ENCODE peak calls at places on chromosomes 4 and X, in seven cellular contexts. One of them, this sample, is unnamed.

GRCh38 chr4:74623041-74623440 is 171.3 kb downstream of the BTC start:
- DNase-seq in fibroblast of mammary gland: peak
- DNase-seq in tibial nerve: no peak
- DNase-seq in astrocyte of the cerebellum: peak
- DNase-seq in colonic mucosa: peak
- DNase-seq in prostate gland: no peak
- DNase-seq in foreskin fibroblast: no peak
- DNase-seq in this sample: peak

GRCh38 chr4:148081267-148081666 is 349.4 kb downstream of the ARHGAP10 start:
- DNase-seq in fibroblast of mammary gland: no peak
- DNase-seq in tibial nerve: no peak
- DNase-seq in astrocyte of the cerebellum: no peak
- DNase-seq in colonic mucosa: no peak
- DNase-seq in prostate gland: no peak
- DNase-seq in foreskin fibroblast: no peak
- DNase-seq in this sample: no peak

GRCh38 chrX:46941341-46941740 is 29.1 kb downstream of the JADE3 start:
- DNase-seq in fibroblast of mammary gland: no peak
- DNase-seq in tibial nerve: no peak
- DNase-seq in astrocyte of the cerebellum: peak
- DNase-seq in colonic mucosa: no peak
- DNase-seq in prostate gland: no peak
- DNase-seq in foreskin fibroblast: no peak
- DNase-seq in this sample: no peak

GRCh38 chr4:1047976-1048780 is 36.8 kb downstream of the FGFRL1 start:
- DNase-seq in fibroblast of mammary gland: no peak
- DNase-seq in tibial nerve: no peak
- DNase-seq in astrocyte of the cerebellum: no peak
- DNase-seq in colonic mucosa: no peak
- DNase-seq in prostate gland: no peak
- DNase-seq in foreskin fibroblast: no peak
- DNase-seq in this sample: no peak

GRCh38 chrX:75781618-75782017 is 3.4 kb downstream of the MAGEE2 start:
- DNase-seq in fibroblast of mammary gland: no peak
- DNase-seq in tibial nerve: no peak
- DNase-seq in astrocyte of the cerebellum: no peak
- DNase-seq in colonic mucosa: no peak
- DNase-seq in prostate gland: no peak
- DNase-seq in foreskin fibroblast: no peak
- DNase-seq in this sample: no peak

GRCh38 chr4:14607578-14607977 is 394.7 kb upstream of the CPEB2 start:
- DNase-seq in fibroblast of mammary gland: peak
- DNase-seq in tibial nerve: no peak
- DNase-seq in astrocyte of the cerebellum: no peak
- DNase-seq in colonic mucosa: no peak
- DNase-seq in prostate gland: no peak
- DNase-seq in foreskin fibroblast: peak
- DNase-seq in this sample: peak

GRCh38 chrX:150774798-150775568 is 81.8 kb downstream of the MTMR1 start:
- DNase-seq in fibroblast of mammary gland: no peak
- DNase-seq in tibial nerve: no peak
- DNase-seq in astrocyte of the cerebellum: no peak
- DNase-seq in colonic mucosa: peak
- DNase-seq in prostate gland: no peak
- DNase-seq in foreskin fibroblast: no peak
- DNase-seq in this sample: no peak

GRCh38 chr4:6548201-6548881 is 26.6 kb upstream of the MAN2B2 start:
- DNase-seq in fibroblast of mammary gland: peak
- DNase-seq in tibial nerve: no peak
- DNase-seq in astrocyte of the cerebellum: no peak
- DNase-seq in colonic mucosa: no peak
- DNase-seq in prostate gland: no peak
- DNase-seq in foreskin fibroblast: no peak
- DNase-seq in this sample: peak

GRCh38 chr4:145609494-145610427 is 9.4 kb upstream of the MMAA start:
- DNase-seq in fibroblast of mammary gland: peak
- DNase-seq in tibial nerve: peak
- DNase-seq in astrocyte of the cerebellum: peak
- DNase-seq in colonic mucosa: peak
- DNase-seq in prostate gland: peak
- DNase-seq in foreskin fibroblast: peak
- DNase-seq in this sample: peak

GRCh38 chrX:44317196-44317595 is 26.3 kb downstream of the EFHC2 start:
- DNase-seq in fibroblast of mammary gland: no peak
- DNase-seq in tibial nerve: no peak
- DNase-seq in astrocyte of the cerebellum: no peak
- DNase-seq in colonic mucosa: no peak
- DNase-seq in prostate gland: no peak
- DNase-seq in foreskin fibroblast: no peak
- DNase-seq in this sample: no peak

GRCh38 chr4:113943863-113944262 is 35.6 kb downstream of the ARSJ start:
- DNase-seq in fibroblast of mammary gland: peak
- DNase-seq in tibial nerve: no peak
- DNase-seq in astrocyte of the cerebellum: peak
- DNase-seq in colonic mucosa: no peak
- DNase-seq in prostate gland: no peak
- DNase-seq in foreskin fibroblast: no peak
- DNase-seq in this sample: no peak

GRCh38 chr4:5524451-5524850 is 183.9 kb downstream of the EVC2 start:
- DNase-seq in fibroblast of mammary gland: no peak
- DNase-seq in tibial nerve: no peak
- DNase-seq in astrocyte of the cerebellum: no peak
- DNase-seq in colonic mucosa: no peak
- DNase-seq in prostate gland: no peak
- DNase-seq in foreskin fibroblast: no peak
- DNase-seq in this sample: no peak

GRCh38 chr4:139892973-139893736 is 227.5 kb downstream of the MGST2 start:
- DNase-seq in fibroblast of mammary gland: no peak
- DNase-seq in tibial nerve: no peak
- DNase-seq in astrocyte of the cerebellum: peak
- DNase-seq in colonic mucosa: no peak
- DNase-seq in prostate gland: no peak
- DNase-seq in foreskin fibroblast: no peak
- DNase-seq in this sample: no peak

GRCh38 chr4:2593003-2593402 is 56.6 kb downstream of the FAM193A start:
- DNase-seq in fibroblast of mammary gland: no peak
- DNase-seq in tibial nerve: no peak
- DNase-seq in astrocyte of the cerebellum: no peak
- DNase-seq in colonic mucosa: no peak
- DNase-seq in prostate gland: no peak
- DNase-seq in foreskin fibroblast: no peak
- DNase-seq in this sample: no peak

GRCh38 chr4:185625503-185625902 is 90.2 kb upstream of the PDLIM3 start:
- DNase-seq in fibroblast of mammary gland: no peak
- DNase-seq in tibial nerve: no peak
- DNase-seq in astrocyte of the cerebellum: no peak
- DNase-seq in colonic mucosa: no peak
- DNase-seq in prostate gland: no peak
- DNase-seq in foreskin fibroblast: no peak
- DNase-seq in this sample: no peak

GRCh38 chrX:123171781-123172180 is 12.3 kb upstream of the GRIA3 start:
- DNase-seq in fibroblast of mammary gland: peak
- DNase-seq in tibial nerve: no peak
- DNase-seq in astrocyte of the cerebellum: no peak
- DNase-seq in colonic mucosa: no peak
- DNase-seq in prostate gland: no peak
- DNase-seq in foreskin fibroblast: peak
- DNase-seq in this sample: peak

GRCh38 chr4:41949531-41949930 is 14.3 kb downstream of the TMEM33 start:
- DNase-seq in fibroblast of mammary gland: peak
- DNase-seq in tibial nerve: no peak
- DNase-seq in astrocyte of the cerebellum: no peak
- DNase-seq in colonic mucosa: no peak
- DNase-seq in prostate gland: no peak
- DNase-seq in foreskin fibroblast: no peak
- DNase-seq in this sample: no peak

GRCh38 chr4:8241895-8242696 is 27.5 kb upstream of the HTRA3 start:
- DNase-seq in fibroblast of mammary gland: peak
- DNase-seq in tibial nerve: peak
- DNase-seq in astrocyte of the cerebellum: peak
- DNase-seq in colonic mucosa: peak
- DNase-seq in prostate gland: peak
- DNase-seq in foreskin fibroblast: peak
- DNase-seq in this sample: peak

GRCh38 chr4:5753366-5753765 is 42.4 kb downstream of the EVC start:
- DNase-seq in fibroblast of mammary gland: peak
- DNase-seq in tibial nerve: no peak
- DNase-seq in astrocyte of the cerebellum: no peak
- DNase-seq in colonic mucosa: no peak
- DNase-seq in prostate gland: no peak
- DNase-seq in foreskin fibroblast: no peak
- DNase-seq in this sample: no peak

GRCh38 chr4:3674479-3674851 is 91.7 kb upstream of the ADRA2C start:
- DNase-seq in fibroblast of mammary gland: no peak
- DNase-seq in tibial nerve: no peak
- DNase-seq in astrocyte of the cerebellum: no peak
- DNase-seq in colonic mucosa: no peak
- DNase-seq in prostate gland: no peak
- DNase-seq in foreskin fibroblast: no peak
- DNase-seq in this sample: no peak

GRCh38 chr4:141028024-141028529 is 105.2 kb downstream of the RNF150 start:
- DNase-seq in fibroblast of mammary gland: peak
- DNase-seq in tibial nerve: no peak
- DNase-seq in astrocyte of the cerebellum: peak
- DNase-seq in colonic mucosa: no peak
- DNase-seq in prostate gland: no peak
- DNase-seq in foreskin fibroblast: peak
- DNase-seq in this sample: no peak

GRCh38 chrX:1521459-1521956 is 15.5 kb downstream of the P2RY8 start:
- DNase-seq in fibroblast of mammary gland: no peak
- DNase-seq in tibial nerve: no peak
- DNase-seq in astrocyte of the cerebellum: no peak
- DNase-seq in colonic mucosa: no peak
- DNase-seq in prostate gland: no peak
- DNase-seq in foreskin fibroblast: no peak
- DNase-seq in this sample: no peak

GRCh38 chr4:167587361-167587760 is 353.1 kb upstream of the SPOCK3 start:
- DNase-seq in fibroblast of mammary gland: no peak
- DNase-seq in tibial nerve: no peak
- DNase-seq in astrocyte of the cerebellum: no peak
- DNase-seq in colonic mucosa: no peak
- DNase-seq in prostate gland: no peak
- DNase-seq in foreskin fibroblast: no peak
- DNase-seq in this sample: no peak

GRCh38 chr4:89324671-89325070 is 17.1 kb upstream of the GPRIN3 start:
- DNase-seq in fibroblast of mammary gland: peak
- DNase-seq in tibial nerve: no peak
- DNase-seq in astrocyte of the cerebellum: no peak
- DNase-seq in colonic mucosa: no peak
- DNase-seq in prostate gland: no peak
- DNase-seq in foreskin fibroblast: peak
- DNase-seq in this sample: peak

GRCh38 chrX:153922932-153923857 is 2.9 kb downstream of the ARHGAP4 start:
- DNase-seq in fibroblast of mammary gland: peak
- DNase-seq in tibial nerve: peak
- DNase-seq in astrocyte of the cerebellum: no peak
- DNase-seq in colonic mucosa: peak
- DNase-seq in prostate gland: peak
- DNase-seq in foreskin fibroblast: peak
- DNase-seq in this sample: peak

DNA sequence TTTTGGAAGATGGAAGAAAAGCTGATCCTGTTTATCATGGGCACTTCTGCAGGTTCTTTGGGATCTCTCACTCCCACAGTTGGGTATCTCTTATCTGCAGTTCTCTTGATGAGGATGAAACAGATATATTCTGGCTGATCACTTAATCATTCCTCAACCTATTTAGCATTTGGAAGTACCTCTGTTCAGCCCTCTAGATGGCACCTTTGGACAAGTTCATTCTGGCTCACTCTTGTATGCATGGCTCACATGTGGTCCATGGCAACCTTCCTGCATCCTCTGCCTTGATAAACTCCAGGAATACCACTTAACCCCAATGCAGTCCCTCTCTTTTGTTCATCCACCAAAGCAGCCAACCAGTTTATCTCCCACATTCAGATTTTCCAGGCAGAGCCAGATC is 74.2 kb downstream of the SMARCA5 start:
- DNase-seq in fibroblast of mammary gland: peak
- DNase-seq in tibial nerve: no peak
- DNase-seq in astrocyte of the cerebellum: peak
- DNase-seq in colonic mucosa: no peak
- DNase-seq in prostate gland: no peak
- DNase-seq in foreskin fibroblast: no peak
- DNase-seq in this sample: peak
- TF ChIP-seq CTCF in fibroblast of mammary gland: peak
- TF ChIP-seq CTCF in tibial nerve: no peak
- TF ChIP-seq CTCF in astrocyte of the cerebellum: peak
- TF ChIP-seq CTCF in colonic mucosa: no peak
- TF ChIP-seq CTCF in prostate gland: no peak
- TF ChIP-seq CTCF in foreskin fibroblast: no peak
- TF ChIP-seq CTCF in this sample: peak

GRCh38 chrX:15594371-15594770 is 6.4 kb downstream of the ACE2 start:
- DNase-seq in fibroblast of mammary gland: no peak
- DNase-seq in tibial nerve: no peak
- DNase-seq in astrocyte of the cerebellum: no peak
- DNase-seq in colonic mucosa: no peak
- DNase-seq in prostate gland: no peak
- DNase-seq in foreskin fibroblast: no peak
- DNase-seq in this sample: no peak
- TF ChIP-seq CTCF in fibroblast of mammary gland: peak
- TF ChIP-seq CTCF in tibial nerve: no peak
- TF ChIP-seq CTCF in astrocyte of the cerebellum: no peak
- TF ChIP-seq CTCF in colonic mucosa: no peak
- TF ChIP-seq CTCF in prostate gland: no peak
- TF ChIP-seq CTCF in foreskin fibroblast: no peak
- TF ChIP-seq CTCF in this sample: peak

GRCh38 chrX:115018040-115018647 is 728 bp upstream of the IL13RA2 start:
- DNase-seq in fibroblast of mammary gland: peak
- DNase-seq in tibial nerve: no peak
- DNase-seq in astrocyte of the cerebellum: no peak
- DNase-seq in colonic mucosa: no peak
- DNase-seq in prostate gland: no peak
- DNase-seq in foreskin fibroblast: no peak
- DNase-seq in this sample: peak
- TF ChIP-seq CTCF in fibroblast of mammary gland: peak
- TF ChIP-seq CTCF in tibial nerve: no peak
- TF ChIP-seq CTCF in astrocyte of the cerebellum: no peak
- TF ChIP-seq CTCF in colonic mucosa: peak
- TF ChIP-seq CTCF in prostate gland: peak
- TF ChIP-seq CTCF in foreskin fibroblast: no peak
- TF ChIP-seq CTCF in this sample: no peak

GRCh38 chr4:73127839-73128448 is 58.4 kb upstream of the COX18 start:
- DNase-seq in fibroblast of mammary gland: peak
- DNase-seq in tibial nerve: no peak
- DNase-seq in astrocyte of the cerebellum: no peak
- DNase-seq in colonic mucosa: no peak
- DNase-seq in prostate gland: no peak
- DNase-seq in foreskin fibroblast: no peak
- DNase-seq in this sample: peak
- TF ChIP-seq CTCF in fibroblast of mammary gland: peak
- TF ChIP-seq CTCF in tibial nerve: no peak
- TF ChIP-seq CTCF in astrocyte of the cerebellum: peak
- TF ChIP-seq CTCF in colonic mucosa: peak
- TF ChIP-seq CTCF in prostate gland: no peak
- TF ChIP-seq CTCF in foreskin fibroblast: peak
- TF ChIP-seq CTCF in this sample: peak

This sample was measured in choroid plexus epithelial cell.